ENCODE peak calls at places on chromosomes 1 and 21, in four cellular contexts. E is astrocyte, P is neural progenitor cell, N is IMR-90. A is an unnamed sample.

GRCh38 chr1:210441028-210441427 is 112.3 kb downstream of the HHAT start:
- DNase-seq in E (no peak), P (no peak), N (no peak), A (peak)

GRCh38 chr1:45979074-45979777 is 153.2 kb downstream of the PIK3R3 start:
- DNase-seq in E (peak), P (no peak), N (peak), A (no peak)

GRCh38 chr1:89906088-89906487 is 85.3 kb downstream of the LRRC8D start:
- DNase-seq in E (no peak), P (no peak), N (no peak), A (no peak)

GRCh38 chr1:63691672-63692425 is 82.0 kb upstream of the ROR1 start:
- DNase-seq in E (peak), P (peak), N (peak), A (peak)

GRCh38 chr21:28742527-28742926 is 250.2 kb downstream of the LTN1 start:
- DNase-seq in E (no peak), P (no peak), N (peak), A (peak)

GRCh38 chr1:232655041-232655745 is 25.3 kb upstream of the SIPA1L2 start:
- DNase-seq in E (peak), P (no peak), N (no peak), A (no peak)

GRCh38 chr1:173341307-173341706 is 134.2 kb upstream of the TNFSF4 start:
- DNase-seq in E (peak), P (no peak), N (peak), A (peak)

GRCh38 chr1:241639040-241639652 is 1.0 kb downstream of the CHML start:
- DNase-seq in E (no peak), P (no peak), N (peak), A (no peak)

GRCh38 chr1:72281637-72282270 is 585 bp downstream of the NEGR1 start:
- DNase-seq in E (peak), P (no peak), N (peak), A (no peak)

GRCh38 chr1:207863893-207864535 is 46.9 kb downstream of the CD34 start:
- DNase-seq in E (no peak), P (no peak), N (no peak), A (no peak)

GRCh38 chr1:41728403-41729202 is 190.1 kb downstream of the HIVEP3 start:
- DNase-seq in E (no peak), P (no peak), N (no peak), A (no peak)

GRCh38 chr1:10900265-10900651 is 103.8 kb upstream of the CASZ1 start:
- DNase-seq in E (no peak), P (no peak), N (no peak), A (no peak)

GRCh38 chr1:80779278-80779677 is 1021.5 kb upstream of the ADGRL2 start:
- DNase-seq in E (no peak), P (peak), N (no peak), A (no peak)

GRCh38 chr1:222525956-222526355 is 21.9 kb downstream of the HHIPL2 start:
- DNase-seq in E (no peak), P (no peak), N (no peak), A (no peak)

GRCh38 chr21:32360401-32360981 is 32.3 kb downstream of the URB1 start:
- DNase-seq in E (no peak), P (no peak), N (no peak), A (no peak)

GRCh38 chr1:109767596-109768334 is 4.0 kb upstream of the EPS8L3 start:
- DNase-seq in E (no peak), P (no peak), N (no peak), A (no peak)

GRCh38 chr1:60279798-60280197 is 206.2 kb upstream of the C1orf87 start:
- DNase-seq in E (peak), P (no peak), N (peak), A (peak)

GRCh38 chr1:67371681-67372080 is 58.5 kb downstream of the SERBP1 start:
- DNase-seq in E (peak), P (no peak), N (peak), A (no peak)

GRCh38 chr1:222798111-222798510 is 16.7 kb upstream of the DISP1 start:
- DNase-seq in E (peak), P (no peak), N (peak), A (peak)

GRCh38 chr1:117897551-117897950 is 31.9 kb downstream of the GDAP2 start:
- DNase-seq in E (no peak), P (no peak), N (peak), A (peak)

GRCh38 chr1:227312364-227313025 is 5.8 kb downstream of the CDC42BPA start:
- DNase-seq in E (no peak), P (no peak), N (no peak), A (no peak)

GRCh38 chr1:221850788-221851187 is 108.9 kb upstream of the DUSP10 start:
- DNase-seq in E (no peak), P (no peak), N (no peak), A (no peak)

GRCh38 chr1:224635356-224635755 is 19.2 kb downstream of the CNIH3 start:
- DNase-seq in E (peak), P (no peak), N (peak), A (peak)

GRCh38 chr1:59107516-59107915 is 189.4 kb upstream of the FGGY start:
- DNase-seq in E (no peak), P (no peak), N (no peak), A (peak)

GRCh38 chr21:28261291-28261690 is 731.4 kb downstream of the LTN1 start:
- DNase-seq in E (no peak), P (no peak), N (no peak), A (peak)

GRCh38 chr1:7586031-7586941 is 184.8 kb upstream of the VAMP3 start:
- DNase-seq in E (no peak), P (no peak), N (no peak), A (no peak)

GRCh38 chr21:36549470-36549869 is 69.5 kb upstream of the CLDN14 start:
- DNase-seq in E (no peak), P (no peak), N (no peak), A (no peak)

GRCh38 chr1:24555591-24556413 is at the start of gene NCMAP:
- DNase-seq in E (no peak), P (peak), N (no peak), A (no peak)

GRCh38 chr1:91731815-91732214 is 154.1 kb downstream of the TGFBR3 start:
- DNase-seq in E (peak), P (no peak), N (peak), A (peak)

GRCh38 chr1:214446772-214447556 is 104.4 kb downstream of the PTPN14 start:
- DNase-seq in E (peak), P (peak), N (peak), A (peak)

GRCh38 chr1:85303440-85304162 is 27.2 kb upstream of the BCL10 start:
- DNase-seq in E (no peak), P (no peak), N (no peak), A (no peak)

GRCh38 chr1:6889875-6890480 is 104.7 kb downstream of the CAMTA1 start:
- DNase-seq in E (peak), P (peak), N (peak), A (peak)

GRCh38 chr1:44062656-44063055 is 31.4 kb upstream of the SLC6A9 start:
- DNase-seq in E (no peak), P (no peak), N (no peak), A (no peak)

GRCh38 chr1:230208619-230209261 is 141.7 kb downstream of the GALNT2 start:
- DNase-seq in E (no peak), P (no peak), N (no peak), A (no peak)

GRCh38 chr1:41666991-41667631 is 182.6 kb upstream of the EDN2 start:
- DNase-seq in E (no peak), P (peak), N (peak), A (peak)

GRCh38 chr1:22935450-22935849 is 37.2 kb downstream of the LACTBL1 start:
- DNase-seq in E (no peak), P (no peak), N (no peak), A (no peak)

GRCh38 chr1:176051902-176052518 is 155.1 kb downstream of the COP1 start:
- DNase-seq in E (no peak), P (no peak), N (peak), A (no peak)

DNA sequence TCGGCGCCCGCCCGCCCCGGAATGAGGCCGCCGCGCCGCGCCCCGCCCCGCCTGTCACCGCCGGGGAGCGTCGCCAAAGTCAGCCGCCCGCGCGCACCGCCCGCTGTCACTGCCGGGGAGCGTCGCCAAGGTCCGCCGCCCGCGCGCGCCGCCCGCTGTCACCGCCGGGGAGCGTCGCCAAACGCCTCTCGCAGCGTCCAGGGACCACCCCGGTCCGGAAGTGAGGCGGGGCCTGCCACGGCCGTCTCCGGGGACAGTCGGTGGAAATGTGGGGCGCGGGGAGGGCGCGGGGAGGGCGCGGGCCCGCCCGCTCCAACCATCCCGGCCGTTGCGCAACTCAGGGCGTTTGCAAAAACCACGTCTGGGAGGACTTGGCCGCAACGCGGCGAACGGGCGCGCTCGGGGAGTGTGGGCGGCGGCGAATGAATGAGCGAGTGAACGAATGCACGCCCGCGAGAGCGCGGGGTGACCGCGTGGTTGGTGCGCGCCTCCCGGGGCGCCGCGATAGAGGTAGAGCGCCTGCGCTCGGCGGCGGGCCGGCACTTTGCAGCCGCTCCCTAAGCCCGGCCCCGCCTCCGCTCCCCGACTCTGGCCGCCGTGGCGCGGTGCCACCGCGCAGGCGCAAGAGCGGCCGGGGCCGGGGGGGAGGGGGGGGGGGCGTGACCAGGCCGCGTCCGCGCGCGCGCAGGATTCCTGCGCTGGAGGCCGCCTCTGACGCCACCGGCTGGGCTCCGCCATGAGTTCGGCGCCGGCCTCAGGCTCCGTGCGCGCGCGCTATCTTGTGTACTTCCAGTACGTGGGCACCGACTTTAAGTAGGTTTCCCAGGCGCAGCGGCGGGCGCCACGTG is at the start of the genes ACAP3 and PUSL1:
- DNase-seq in E (peak), P (peak), N (peak), A (peak)
- TF ChIP-seq CTCF in E (no peak), P (no peak), N (no peak), A (no peak)

GRCh38 chr1:202713110-202713509 is 2.9 kb upstream of the SYT2 start:
- DNase-seq in E (no peak), P (peak), N (no peak), A (no peak)

GRCh38 chr1:202708456-202709275 is 1.6 kb downstream of the SYT2 start:
- DNase-seq in E (no peak), P (no peak), N (no peak), A (no peak)

GRCh38 chr1:202711949-202712635 is 1.8 kb upstream of the SYT2 start:
- DNase-seq in E (no peak), P (peak), N (no peak), A (no peak)

GRCh38 chr1:202709276-202710041 is 795 bp downstream of the SYT2 start:
- DNase-seq in E (no peak), P (peak), N (no peak), A (no peak)

GRCh38 chr1:202710070-202711025 is at the start of gene SYT2:
- DNase-seq in E (no peak), P (peak), N (no peak), A (no peak)
- TF ChIP-seq CTCF in E (no peak), P (no peak), N (no peak), A (no peak)

GRCh38 chr1:100543640-100544039 is 5.7 kb downstream of the GPR88 start:
- DNase-seq in E (no peak), P (peak), N (no peak), A (no peak)
- TF ChIP-seq CTCF in E (no peak), P (peak), N (peak), A (no peak)

DNA sequence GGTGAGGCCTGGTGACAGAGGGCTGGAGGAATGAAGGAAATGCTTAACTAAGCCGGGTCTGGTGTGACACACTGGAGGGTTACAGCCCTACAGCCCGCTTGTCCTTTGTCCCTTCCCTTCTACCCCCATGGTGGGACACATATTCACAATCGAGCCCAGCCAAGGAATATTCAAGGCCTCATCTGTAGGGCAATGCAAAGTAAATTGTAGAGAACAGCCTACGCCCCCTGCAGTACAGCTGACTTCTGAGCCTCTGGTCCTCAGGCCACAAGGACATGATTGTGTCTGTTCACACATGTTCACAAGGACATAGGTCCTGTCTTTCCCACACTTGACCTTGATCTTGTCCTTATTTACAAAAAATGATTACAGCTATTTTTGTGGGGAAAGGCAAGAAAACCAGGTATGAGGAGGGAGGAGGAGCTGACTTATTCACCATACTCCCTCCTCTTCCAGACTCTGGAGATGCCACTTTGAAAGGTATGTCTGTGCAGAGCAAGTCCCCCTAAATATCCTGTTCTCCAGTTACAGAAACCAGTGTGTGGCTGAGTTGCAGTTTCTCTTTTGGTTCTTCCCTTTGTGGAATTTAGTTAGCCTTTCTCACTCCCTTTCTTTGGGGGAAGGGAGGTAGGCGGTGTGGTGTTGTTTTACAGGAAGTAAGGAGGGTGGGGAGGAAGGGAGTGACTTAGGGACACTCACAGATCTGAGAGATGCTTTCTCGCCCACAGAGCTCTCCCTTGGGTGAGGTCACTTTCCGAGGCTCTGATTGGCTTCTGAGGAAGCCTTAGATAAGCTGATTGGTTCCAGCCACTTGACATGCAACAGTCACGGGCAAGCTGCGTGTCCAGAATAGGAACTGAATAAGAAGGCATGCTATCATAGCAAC is 14.6 kb downstream of the POLR3GL start:
- DNase-seq in E (peak), P (peak), N (peak), A (peak)
- TF ChIP-seq CTCF in E (peak), P (peak), N (no peak), A (peak)

GRCh38 chr1:231584117-231584516 is 42.5 kb upstream of the DISC1 start:
- DNase-seq in E (peak), P (no peak), N (peak), A (peak)
- TF ChIP-seq CTCF in E (no peak), P (no peak), N (peak), A (no peak)

GRCh38 chr1:31663622-31664452 is 19.2 kb upstream of the PEF1 start:
- DNase-seq in E (no peak), P (peak), N (peak), A (peak)
- TF ChIP-seq CTCF in E (peak), P (peak), N (peak), A (peak)

GRCh38 chr1:32714277-32714676 is 11.7 kb upstream of the SYNC start:
- DNase-seq in E (no peak), P (no peak), N (no peak), A (no peak)

GRCh38 chr1:32713081-32713480 is 10.5 kb upstream of the SYNC start:
- DNase-seq in E (no peak), P (no peak), N (no peak), A (no peak)

GRCh38 chr1:32706491-32706890 is 3.9 kb upstream of the SYNC start:
- DNase-seq in E (no peak), P (no peak), N (no peak), A (peak)

GRCh38 chr1:32705516-32705915 is 2.9 kb upstream of the SYNC start:
- DNase-seq in E (no peak), P (no peak), N (no peak), A (no peak)

GRCh38 chr1:32709075-32709474 is 6.5 kb upstream of the SYNC start:
- DNase-seq in E (no peak), P (no peak), N (no peak), A (no peak)
- TF ChIP-seq CTCF in E (no peak), P (no peak), N (no peak), A (no peak)

DNA sequence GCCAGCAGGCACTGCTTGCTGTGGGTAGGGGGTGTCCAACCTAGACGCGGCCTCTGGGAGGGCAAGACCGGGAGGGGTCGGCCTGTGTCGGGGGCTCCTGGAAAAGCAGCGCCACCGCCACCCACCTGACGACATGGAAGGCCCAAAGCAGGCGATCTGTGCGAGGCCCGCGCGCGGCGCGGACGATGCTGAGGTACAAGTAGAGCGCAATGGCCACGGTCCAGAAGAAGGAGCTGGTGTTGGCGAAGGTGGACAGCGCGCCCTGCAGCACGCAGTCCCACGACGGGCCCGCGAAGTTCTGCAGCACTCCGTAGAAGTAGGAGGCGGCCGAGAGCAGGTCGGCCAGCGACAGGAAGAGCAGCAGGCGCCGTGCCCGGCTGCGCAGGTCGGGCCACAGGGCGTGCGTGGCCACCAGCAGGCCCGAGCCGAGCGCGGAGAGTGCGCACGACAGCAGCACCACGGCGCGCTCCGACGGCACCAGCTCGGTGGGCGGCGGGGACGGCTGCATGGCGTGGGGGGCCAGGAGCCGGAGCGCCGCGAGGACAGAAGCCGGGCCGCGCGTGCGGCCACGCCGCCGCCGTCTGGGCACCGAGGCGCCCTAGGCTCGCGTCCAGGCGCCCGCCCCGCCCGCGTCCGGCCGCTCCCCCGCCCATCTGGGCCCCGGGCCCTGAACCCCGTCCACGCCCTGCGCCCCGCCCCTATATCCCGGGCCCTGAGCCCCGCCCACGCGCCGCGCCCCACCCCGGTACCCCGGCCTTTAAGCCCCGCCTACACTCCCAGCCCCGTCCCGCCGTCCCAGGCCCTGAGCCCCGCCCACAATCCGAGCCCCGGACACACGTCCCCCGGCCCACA is at the start of gene GPR157:
- DNase-seq in E (peak), P (peak), N (peak), A (peak)
- TF ChIP-seq CTCF in E (no peak), P (peak), N (peak), A (peak)

GRCh38 chr1:158117854-158118691 is 62.6 kb upstream of the CD1D start:
- DNase-seq in E (no peak), P (peak), N (peak), A (peak)
- TF ChIP-seq CTCF in E (peak), P (peak), N (peak), A (peak)

A was measured in AG10803.